ENCODE peak calls at places on chromosomes 16 and 17, in eight cellular contexts. V, T, O, Y, U, B, M and R are unnamed samples.

GRCh38 chr17:74767111-74767516 is 9.0 kb downstream of the NAT9 start:
- DNase-seq in V (no peak), T (peak; percentile 38), O (no peak), Y (no peak), U (no peak), B (no peak), M (no peak), R (no peak)

GRCh38 chr16:10744370-10745030 is 858 bp downstream of the NUBP1 start:
- DNase-seq in V (no peak), T (no peak), O (no peak), Y (no peak), U (no peak), B (no peak), M (no peak), R (peak; percentile 35)

GRCh38 chr17:81480140-81480917 is 32.3 kb downstream of the ACTG1 start:
- DNase-seq in V (no peak), T (no peak), O (no peak), Y (no peak), U (peak; percentile 68), B (no peak), M (no peak), R (no peak)

GRCh38 chr16:49969356-49970030 is 55.5 kb upstream of the CNEP1R1 start:
- DNase-seq in V (no peak), T (no peak), O (no peak), Y (no peak), U (no peak), B (no peak), M (no peak), R (no peak)

GRCh38 chr17:72122668-72123495 is 2.1 kb downstream of the SOX9 start:
- DNase-seq in V (peak; percentile 71), T (peak; percentile 33), O (no peak), Y (no peak), U (peak; percentile 77), B (peak; percentile 51), M (no peak), R (peak; percentile 72)

GRCh38 chr16:52528393-52529080 is 18.4 kb downstream of the TOX3 start:
- DNase-seq in V (no peak), T (no peak), O (no peak), Y (no peak), U (no peak), B (no peak), M (no peak), R (peak; percentile 89)

GRCh38 chr17:60964160-60964559 is 286.5 kb downstream of the BCAS3 start:
- DNase-seq in V (no peak), T (no peak), O (no peak), Y (no peak), U (no peak), B (no peak), M (no peak), R (no peak)

GRCh38 chr17:49696233-49696761 is 11.5 kb downstream of the SLC35B1 start:
- DNase-seq in V (no peak), T (no peak), O (no peak), Y (no peak), U (peak; percentile 14), B (no peak), M (no peak), R (no peak)

GRCh38 chr17:5526821-5527598 is 40.6 kb downstream of the MIS12 start:
- DNase-seq in V (peak; percentile 63), T (peak; percentile 12), O (peak; percentile 32), Y (peak; percentile 79), U (peak; percentile 94), B (peak; percentile 89), M (no peak), R (peak; percentile 36)

GRCh38 chr17:2054262-2054739 is 602 bp upstream of the HIC1 start:
- DNase-seq in V (peak; percentile 67), T (no peak), O (no peak), Y (no peak), U (no peak), B (peak; percentile 44), M (peak; percentile 74), R (no peak)

GRCh38 chr17:8675306-8675705 is 44.8 kb upstream of the MYH10 start:
- DNase-seq in V (no peak), T (no peak), O (no peak), Y (no peak), U (no peak), B (no peak), M (no peak), R (no peak)

GRCh38 chr17:8672326-8672725 is 41.8 kb upstream of the MYH10 start:
- DNase-seq in V (no peak), T (no peak), O (no peak), Y (no peak), U (no peak), B (no peak), M (no peak), R (no peak)

GRCh38 chr17:8674344-8675305 is 44.1 kb upstream of the MYH10 start:
- DNase-seq in V (peak; percentile 57), T (no peak), O (no peak), Y (peak; percentile 72), U (no peak), B (no peak), M (no peak), R (peak; percentile 73)

GRCh38 chr17:8670486-8670885 is 40.0 kb upstream of the MYH10 start:
- DNase-seq in V (no peak), T (no peak), O (no peak), Y (no peak), U (no peak), B (no peak), M (no peak), R (no peak)

DNA sequence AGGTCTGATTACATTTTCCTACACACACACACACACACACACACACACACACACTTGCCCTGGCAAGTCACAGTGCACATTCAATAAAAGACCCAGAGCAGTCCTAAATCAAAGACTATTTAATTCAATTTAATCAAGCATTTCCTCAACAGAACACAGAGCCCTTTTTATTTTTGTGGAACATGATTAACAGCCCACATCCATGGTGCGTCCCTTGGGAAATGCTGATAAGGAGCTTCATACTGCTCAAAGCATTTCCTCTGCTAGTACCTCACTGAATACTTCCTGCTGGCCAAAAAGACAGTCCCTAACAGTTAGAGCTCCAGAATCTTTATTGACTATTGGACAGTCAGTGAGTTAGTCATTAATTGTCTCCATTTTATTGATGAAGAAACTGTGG is 43.1 kb upstream of the MYH10 start:
- DNase-seq in V (no peak), T (peak; percentile 36), O (no peak), Y (peak; percentile 75), U (no peak), B (no peak), M (no peak), R (no peak)
- H3K4me3 ChIP-seq in V (no peak overlapping the region), T (no peak overlapping the region), O (no peak overlapping the region), Y (no peak overlapping the region), U (no peak overlapping the region), B (no peak overlapping the region), M (no peak overlapping the region), R (no peak overlapping the region)

GRCh38 chr16:68563631-68564366 is 24.7 kb downstream of the ZFP90 start:
- DNase-seq in V (no peak), T (no peak), O (no peak), Y (no peak), U (no peak), B (no peak), M (no peak), R (no peak)
- H3K9me3 ChIP-seq in V (peaks cover 100% of the 10 kb centered on the region), T (no peaks in the 10 kb centered on the region), O (peaks cover 59% of the 10 kb centered on the region), Y (peaks cover 33% of the 10 kb centered on the region), U (peaks cover 38% of the 10 kb centered on the region), B (peaks cover 80% of the 10 kb centered on the region), M (peaks cover 75% of the 10 kb centered on the region), R (peaks cover 99% of the 10 kb centered on the region)

GRCh38 chr16:70694517-70695218 is 8.8 kb upstream of the MTSS2 start:
- DNase-seq in V (no peak), T (no peak), O (no peak), Y (no peak), U (no peak), B (no peak), M (no peak), R (no peak)

GRCh38 chr16:70696368-70696767 is 10.5 kb upstream of the MTSS2 start:
- DNase-seq in V (no peak), T (no peak), O (no peak), Y (no peak), U (no peak), B (no peak), M (no peak), R (no peak)

GRCh38 chr16:70696952-70697600 is 11.2 kb upstream of the MTSS2 start:
- DNase-seq in V (no peak), T (no peak), O (no peak), Y (no peak), U (no peak), B (no peak), M (no peak), R (peak; percentile 82)

GRCh38 chr16:70694088-70694487 is 8.2 kb upstream of the MTSS2 start:
- DNase-seq in V (no peak), T (no peak), O (no peak), Y (no peak), U (peak; percentile 74), B (peak; percentile 60), M (no peak), R (no peak)

GRCh38 chr16:70695351-70696070 is 9.7 kb upstream of the MTSS2 start:
- DNase-seq in V (no peak), T (no peak), O (no peak), Y (peak; percentile 64), U (peak; percentile 85), B (no peak), M (no peak), R (peak; percentile 86)
- H3K4me1 ChIP-seq in V (peaks cover 31% of the 10 kb centered on the region), T (no peaks in the 10 kb centered on the region), O (peaks cover 41% of the 10 kb centered on the region), Y (peaks cover 87% of the 10 kb centered on the region), U (peaks cover 83% of the 10 kb centered on the region), B (peaks cover 73% of the 10 kb centered on the region), M (no peaks in the 10 kb centered on the region), R (peaks cover 74% of the 10 kb centered on the region)

GRCh38 chr17:35934760-35935159 is 4.2 kb upstream of the RDM1 start:
- DNase-seq in V (no peak), T (no peak), O (no peak), Y (no peak), U (no peak), B (no peak), M (no peak), R (no peak)

GRCh38 chr17:35931794-35932419 is 1.3 kb upstream of the RDM1 start:
- DNase-seq in V (no peak), T (no peak), O (no peak), Y (no peak), U (no peak), B (no peak), M (no peak), R (no peak)

GRCh38 chr17:35932576-35932975 is 2.0 kb upstream of the RDM1 start:
- DNase-seq in V (no peak), T (no peak), O (no peak), Y (no peak), U (no peak), B (no peak), M (no peak), R (no peak)

DNA sequence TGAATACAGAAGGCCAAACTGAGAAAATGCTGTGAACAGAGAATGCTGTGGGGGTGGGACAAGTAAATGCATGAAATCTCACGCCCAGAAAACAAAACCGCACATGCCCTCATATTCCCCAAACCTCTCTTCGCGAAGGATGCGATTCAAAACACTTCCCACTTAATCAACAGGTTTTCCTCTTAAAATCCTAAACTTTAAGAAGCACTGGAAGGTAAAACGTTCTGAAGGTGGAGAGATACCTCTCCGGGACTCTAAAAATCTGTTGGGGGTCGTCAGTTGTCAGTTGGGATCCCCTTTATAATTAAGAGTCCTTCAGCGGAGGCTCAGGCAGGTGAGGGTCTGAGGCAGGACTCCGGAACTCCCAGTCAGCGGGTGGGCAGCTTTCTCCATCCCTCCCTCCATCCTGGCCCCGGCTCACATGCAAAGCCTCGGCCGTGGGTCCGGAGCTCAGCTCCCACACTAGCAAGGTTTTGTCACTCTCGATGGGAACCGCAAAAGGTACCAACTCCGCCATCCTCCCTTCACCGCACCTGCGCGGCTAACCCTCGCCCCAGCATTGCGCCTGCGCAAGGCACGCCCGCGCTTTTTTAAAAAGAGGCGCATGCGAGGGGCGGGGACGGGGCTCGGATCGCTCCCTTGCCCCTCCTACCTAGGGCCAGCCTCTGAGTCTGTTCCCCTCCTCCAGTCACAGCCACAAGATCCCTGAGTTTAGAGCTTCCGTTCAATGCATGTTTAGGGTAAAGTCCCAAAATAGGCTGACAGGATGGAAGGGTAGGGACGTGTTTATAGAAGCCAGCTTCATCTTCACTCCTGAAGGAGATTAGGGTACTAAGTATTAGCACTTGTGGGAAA is at the start of gene RDM1:
- DNase-seq in V (peak; percentile 84), T (peak; percentile 47), O (peak; percentile 73), Y (peak; percentile 49), U (no peak), B (peak; percentile 77), M (peak; percentile 96), R (peak; percentile 76)
- H3K4me3 ChIP-seq in V (no peak within 1 kb of the TSS), T (no peak within 1 kb of the TSS), O (peak within 1 kb of the TSS; percentile 71), Y (peak within 1 kb of the TSS; percentile 53), U (no peak within 1 kb of the TSS), B (peak within 1 kb of the TSS; percentile 78), M (peak within 1 kb of the TSS; percentile 77), R (peak within 1 kb of the TSS; percentile 43)